ENCODE peak calls at places on chromosome 6, in five cellular contexts. C is mammary epithelial cell, Q is renal cortical epithelial cell, B is neural crest cell, L is astrocyte. G is an unnamed sample.

GRCh38 chr6:125312950-125313349 is 11.2 kb upstream of the HDDC2 start:
- DNase-seq in Q (no peak), L (no peak), B (no peak), C (no peak), G (no peak)

GRCh38 chr6:91276315-91276714 is 689.4 kb upstream of the MAP3K7 start:
- DNase-seq in L (peak), Q (peak), C (peak), B (no peak), G (no peak)

GRCh38 chr6:11653028-11653583 is 115.6 kb downstream of the TMEM170B start:
- DNase-seq in Q (peak), B (peak), L (peak), C (peak), G (peak)

GRCh38 chr6:113909224-113909856 is 52.2 kb downstream of the MARCKS start:
- DNase-seq in L (peak), B (peak), C (peak), Q (peak), G (peak)

GRCh38 chr6:31659649-31660223 is 842 bp downstream of the C6orf47 start:
- DNase-seq in Q (peak), L (peak), B (no peak), C (peak), G (no peak)

GRCh38 chr6:92667843-92668242 is 751.5 kb downstream of the EPHA7 start:
- DNase-seq in B (no peak), L (peak), Q (no peak), C (no peak), G (no peak)

GRCh38 chr6:170124150-170124549 is 166.7 kb downstream of the DLL1 start:
- DNase-seq in L (no peak), B (no peak), C (no peak), Q (no peak), G (no peak)

GRCh38 chr6:30683137-30683979 is 3.1 kb downstream of the PPP1R18 start:
- DNase-seq in B (no peak), C (peak), Q (no peak), L (no peak), G (no peak)

GRCh38 chr6:105642708-105643107 is 239.8 kb upstream of the PREP start:
- DNase-seq in L (peak), Q (no peak), B (no peak), C (peak), G (no peak)

GRCh38 chr6:72382602-72383529 is 239.0 kb upstream of the KCNQ5 start:
- DNase-seq in B (no peak), Q (no peak), C (no peak), L (no peak), G (no peak)

GRCh38 chr6:73394577-73395354 is at the start of gene DDX43:
- DNase-seq in Q (peak), L (peak), B (no peak), C (no peak), G (peak)

GRCh38 chr6:169140986-169141495 is 112.6 kb downstream of the THBS2 start:
- DNase-seq in C (no peak), L (no peak), Q (no peak), B (no peak), G (no peak)

GRCh38 chr6:46090115-46091079 is 39.4 kb upstream of the ENPP4 start:
- DNase-seq in L (peak), C (peak), Q (peak), B (peak), G (peak)

GRCh38 chr6:44932651-44933091 is 395.5 kb upstream of the RUNX2 start:
- DNase-seq in L (no peak), Q (no peak), C (no peak), B (no peak), G (no peak)

GRCh38 chr6:127832381-127832780 is 68.5 kb downstream of the THEMIS start:
- DNase-seq in Q (peak), B (no peak), C (no peak), L (no peak), G (no peak)

GRCh38 chr6:155186052-155186658 is 77.7 kb upstream of the CLDN20 start:
- DNase-seq in C (peak), L (peak), B (no peak), Q (peak), G (no peak)

GRCh38 chr6:38695227-38695900 is 7.6 kb downstream of the GLO1 start:
- DNase-seq in B (no peak), L (no peak), C (no peak), Q (no peak), G (no peak)

GRCh38 chr6:138638626-138639025 is 134.9 kb upstream of the CCDC28A start:
- DNase-seq in B (no peak), C (no peak), Q (no peak), L (no peak), G (no peak)

GRCh38 chr6:43413002-43413401 is 14.3 kb upstream of the ABCC10 start:
- DNase-seq in L (no peak), C (no peak), B (no peak), Q (no peak), G (no peak)

GRCh38 chr6:111662794-111663231 is 57.1 kb upstream of the TRAF3IP2 start:
- DNase-seq in B (no peak), Q (no peak), C (no peak), L (peak), G (no peak)

GRCh38 chr6:2990179-2990931 is 9.3 kb upstream of the NQO2 start:
- DNase-seq in L (peak), C (peak), Q (peak), B (no peak), G (no peak)

GRCh38 chr6:18464176-18464575 is 77.0 kb downstream of the RNF144B start:
- DNase-seq in B (no peak), Q (peak), C (no peak), L (no peak), G (no peak)

GRCh38 chr6:52407467-52407866 is 12.7 kb upstream of the EFHC1 start:
- DNase-seq in B (no peak), L (peak), Q (peak), C (peak), G (no peak)

GRCh38 chr6:44556046-44556445 is 168.5 kb downstream of the CDC5L start:
- DNase-seq in C (no peak), Q (peak), B (no peak), L (no peak), G (no peak)

GRCh38 chr6:34425132-34425497 is 754 bp downstream of the RPS10 start:
- DNase-seq in L (peak), Q (no peak), C (no peak), B (no peak), G (no peak)

GRCh38 chr6:106177786-106178185 is 91.7 kb downstream of the PRDM1 start:
- DNase-seq in C (no peak), L (no peak), B (no peak), Q (no peak), G (no peak)

GRCh38 chr6:15326072-15326614 is 80.3 kb downstream of the JARID2 start:
- DNase-seq in L (no peak), C (no peak), B (no peak), Q (no peak), G (no peak)

GRCh38 chr6:130906736-130907381 is 79.7 kb downstream of the SMLR1 start:
- DNase-seq in B (no peak), Q (no peak), L (peak), C (peak), G (no peak)

GRCh38 chr6:81751388-81752083 is 945 bp downstream of the TENT5A start:
- DNase-seq in L (peak), B (peak), C (peak), Q (no peak), G (no peak)

GRCh38 chr6:129744201-129744879 is 34.4 kb upstream of the ARHGAP18 start:
- DNase-seq in L (peak), Q (peak), B (no peak), C (peak), G (peak)

GRCh38 chr6:49430187-49430586 is 32.9 kb downstream of the MMUT start:
- DNase-seq in Q (no peak), B (no peak), L (peak), C (peak), G (no peak)

GRCh38 chr6:89483111-89483720 is 50.3 kb downstream of the ANKRD6 start:
- DNase-seq in Q (no peak), L (peak), C (no peak), B (peak), G (no peak)

GRCh38 chr6:55069132-55069781 is 105.1 kb upstream of the HCRTR2 start:
- DNase-seq in Q (peak), B (peak), L (peak), C (peak), G (peak)

GRCh38 chr6:12528581-12529363 is 187.8 kb upstream of the PHACTR1 start:
- DNase-seq in B (no peak), L (no peak), C (no peak), Q (no peak), G (no peak)

GRCh38 chr6:21022343-21023107 is 488.3 kb downstream of the CDKAL1 start:
- DNase-seq in C (peak), L (peak), B (peak), Q (peak), G (no peak)

GRCh38 chr6:10991115-10991514 is 53.0 kb downstream of the ELOVL2 start:
- DNase-seq in Q (no peak), C (no peak), L (no peak), B (no peak), G (no peak)

G was measured in AG09319.